ENCODE peak calls at places on chromosomes 3 and 15, in six cellular contexts. B is stimulated activated CD4-positive, alpha-beta T cell treated with anti-CD3 and anti-CD28 coated beads, Interleukin-4, amount 100 ng/mL, for 24 hours; T is caudate nucleus; S is small intestine; I is AG04450; J is uterus. Q is an unnamed sample.

GRCh38 chr15:53272116-53272515 is 482.0 kb upstream of the ONECUT1 start:
- DNase-seq in B (no peak), T (no peak), S (no peak), I (no peak), J (no peak), Q (no peak)

GRCh38 chr3:183698760-183699159 is 1.2 kb downstream of the YEATS2 start:
- DNase-seq in B (peak), T (no peak), S (peak), I (no peak), J (no peak), Q (no peak)

GRCh38 chr15:74200871-74201419 is 1.6 kb downstream of the STRA6 start:
- DNase-seq in B (no peak), T (no peak), S (no peak), I (no peak), J (peak), Q (no peak)

GRCh38 chr3:64327039-64327804 is 102.0 kb upstream of the PRICKLE2 start:
- DNase-seq in B (no peak), T (no peak), S (no peak), I (no peak), J (peak), Q (no peak)

GRCh38 chr3:150308481-150308918 is 99.6 kb upstream of the TSC22D2 start:
- DNase-seq in B (no peak), T (no peak), S (peak), I (no peak), J (no peak), Q (no peak)

GRCh38 chr3:169923189-169923588 is 11.8 kb downstream of the SAMD7 start:
- DNase-seq in B (no peak), T (no peak), S (peak), I (no peak), J (peak), Q (no peak)

GRCh38 chr3:194061421-194062029 is 74.4 kb upstream of the HES1 start:
- DNase-seq in B (no peak), T (no peak), S (no peak), I (no peak), J (no peak), Q (no peak)

GRCh38 chr3:134427400-134428111 is 53.3 kb upstream of the AMOTL2 start:
- DNase-seq in B (no peak), T (no peak), S (no peak), I (peak), J (peak), Q (peak)

GRCh38 chr3:42080452-42080872 is 10.7 kb upstream of the TRAK1 start:
- DNase-seq in B (peak), T (no peak), S (peak), I (no peak), J (no peak), Q (no peak)

GRCh38 chr3:87958289-87958688 is 100.5 kb downstream of the CGGBP1 start:
- DNase-seq in B (no peak), T (no peak), S (no peak), I (no peak), J (no peak), Q (no peak)

GRCh38 chr3:51705276-51706020 is 1.4 kb upstream of the GRM2 start:
- DNase-seq in B (no peak), T (no peak), S (no peak), I (no peak), J (peak), Q (peak)

GRCh38 chr15:93331545-93332117 is 242.6 kb upstream of the RGMA start:
- DNase-seq in B (no peak), T (no peak), S (no peak), I (no peak), J (peak), Q (no peak)

GRCh38 chr15:75104804-75105557 is 81.6 kb downstream of the PPCDC start:
- DNase-seq in B (peak), T (no peak), S (peak), I (peak), J (no peak), Q (no peak)